ENCODE peak calls at places on chromosomes 4 and X, in eight cellular contexts. P is AG10803, J is foreskin fibroblast, F is A549, Y is AG04449, L is SK-N-SH, M is fibroblast of the aortic adventitia, R is testis. U is an unnamed sample.

GRCh38 chr4:48085821-48086602 is 48.0 kb downstream of the TXK start:
- DNase-seq in P (no peak), M (no peak), Y (no peak), J (no peak), F (peak), L (no peak), R (no peak), U (no peak)

GRCh38 chrX:14051416-14051815 is 21.7 kb upstream of the GEMIN8 start:
- DNase-seq in L (no peak), F (peak), Y (no peak), M (no peak), R (no peak), P (peak), J (peak), U (no peak)

GRCh38 chr4:185671041-185671440 is 135.7 kb upstream of the PDLIM3 start:
- DNase-seq in R (no peak), F (no peak), J (no peak), M (no peak), P (no peak), L (no peak), Y (no peak), U (no peak)

GRCh38 chrX:338836-339400 is 20.3 kb upstream of the GTPBP6 start:
- DNase-seq in R (no peak), M (no peak), J (no peak), P (no peak), Y (no peak), F (no peak), L (no peak), U (no peak)

GRCh38 chrX:140709421-140709846 is at the start of gene LINC00632:
- DNase-seq in J (no peak), L (peak), M (no peak), Y (no peak), R (no peak), P (no peak), F (no peak), U (no peak)

GRCh38 chr4:133467290-133467947 is 318.3 kb downstream of the PCDH10 start:
- DNase-seq in R (no peak), J (no peak), L (no peak), F (no peak), P (no peak), M (no peak), Y (no peak), U (no peak)

GRCh38 chrX:53288173-53288572 is 6.8 kb upstream of the IQSEC2 start:
- DNase-seq in Y (no peak), R (no peak), L (peak), M (no peak), P (no peak), F (no peak), J (peak), U (no peak)

GRCh38 chr4:67927251-67927650 is 36.0 kb downstream of the TMPRSS11A start:
- DNase-seq in L (no peak), J (no peak), P (no peak), F (no peak), Y (no peak), R (no peak), M (no peak), U (no peak)

GRCh38 chrX:54891573-54891972 is 29.1 kb upstream of the TRO start:
- DNase-seq in L (peak), P (peak), M (peak), R (peak), J (peak), F (peak), Y (peak), U (peak)

GRCh38 chr4:88526221-88526815 is 2.7 kb upstream of the PYURF start:
- DNase-seq in Y (no peak), P (peak), J (peak), M (peak), R (no peak), L (peak), F (no peak), U (no peak)

GRCh38 chrX:107758231-107758766 is 17.3 kb downstream of the TSC22D3 start:
- DNase-seq in J (no peak), F (no peak), P (no peak), L (no peak), M (no peak), Y (no peak), R (no peak), U (no peak)

GRCh38 chr4:47031011-47031678 is at the start of gene GABRB1:
- DNase-seq in F (peak), M (peak), R (peak), J (peak), L (peak), Y (no peak), P (peak), U (no peak)

GRCh38 chr4:26859762-26860156 is 882 bp upstream of the STIM2 start:
- DNase-seq in M (no peak), L (no peak), Y (no peak), F (no peak), J (no peak), P (no peak), R (no peak), U (no peak)

GRCh38 chr4:26858035-26858918 is 2.4 kb upstream of the STIM2 start:
- DNase-seq in F (no peak), M (no peak), R (no peak), J (no peak), P (no peak), Y (no peak), L (peak), U (no peak)

GRCh38 chr4:26860157-26860921 is at the start of gene STIM2:
- DNase-seq in J (peak), F (peak), M (peak), L (peak), R (peak), Y (peak), P (peak), U (peak)

GRCh38 chr4:26857278-26858034 is 3.2 kb upstream of the STIM2 start:
- DNase-seq in R (peak), F (peak), M (peak), L (peak), Y (no peak), P (peak), J (peak), U (peak)

GRCh38 chr4:26858947-26859401 is 1.7 kb upstream of the STIM2 start:
- DNase-seq in J (peak), P (no peak), Y (no peak), F (no peak), M (no peak), L (no peak), R (no peak), U (no peak)
- H3K4me3 ChIP-seq in J (peak), P (no peak), Y (no peak), F (peak), M (peak), L (peak), R (no peak), U (no peak)

GRCh38 chrX:68648960-68649359 is 1.5 kb downstream of the STARD8 start:
- DNase-seq in R (no peak), J (no peak), L (no peak), F (peak), M (peak), Y (no peak), P (peak), U (no peak)

GRCh38 chrX:68646421-68646820 is 1.0 kb upstream of the STARD8 start:
- DNase-seq in Y (no peak), J (no peak), M (no peak), L (no peak), P (no peak), R (no peak), F (no peak), U (no peak)

GRCh38 chrX:68652327-68652930 is 5.0 kb downstream of the STARD8 start:
- DNase-seq in J (peak), P (no peak), L (peak), F (peak), R (no peak), M (no peak), Y (no peak), U (no peak)

GRCh38 chrX:68650491-68650890 is 3.0 kb downstream of the STARD8 start:
- DNase-seq in Y (no peak), M (no peak), R (no peak), J (peak), L (no peak), P (peak), F (no peak), U (no peak)

GRCh38 chrX:68647156-68647957 is at the start of gene STARD8:
- DNase-seq in R (peak), L (peak), M (peak), P (peak), J (peak), F (peak), Y (no peak), U (no peak)
- TF ChIP-seq CTCF in R (no peak), L (peak), M (peak), P (peak), J (no peak), F (no peak), Y (no peak), U (no peak)

GRCh38 chrX:153627675-153628111 is 19.3 kb upstream of the DUSP9 start:
- DNase-seq in L (peak), R (no peak), F (no peak), P (no peak), M (no peak), J (no peak), Y (no peak), U (no peak)

GRCh38 chrX:153626863-153627674 is 19.9 kb upstream of the DUSP9 start:
- DNase-seq in L (no peak), Y (no peak), M (no peak), J (no peak), F (no peak), R (no peak), P (no peak), U (no peak)

GRCh38 chrX:153626025-153626633 is 20.9 kb upstream of the DUSP9 start:
- DNase-seq in Y (no peak), L (no peak), R (no peak), J (no peak), F (no peak), P (no peak), M (no peak), U (no peak)

GRCh38 chrX:153628129-153628528 is 18.9 kb upstream of the DUSP9 start:
- DNase-seq in P (no peak), M (no peak), Y (no peak), L (no peak), R (no peak), F (no peak), J (no peak), U (no peak)

GRCh38 chrX:153628665-153629064 is 18.3 kb upstream of the DUSP9 start:
- DNase-seq in R (no peak), P (no peak), F (no peak), L (peak), Y (no peak), J (no peak), M (no peak), U (no peak)
- H3K4me3 ChIP-seq in R (no peak), P (no peak), F (no peak), L (no peak), Y (no peak), J (no peak), M (no peak), U (no peak)

GRCh38 chr4:157509286-157509685 is 288.8 kb downstream of the GRIA2 start:
- DNase-seq in Y (no peak), M (no peak), R (no peak), P (no peak), L (no peak), J (no peak), F (no peak), U (no peak)

GRCh38 chr4:157514711-157515110 is 294.2 kb downstream of the GRIA2 start:
- DNase-seq in Y (no peak), R (peak), L (peak), F (no peak), J (no peak), P (no peak), M (no peak), U (no peak)
- TF ChIP-seq CTCF in Y (no peak), R (no peak), L (peak), F (no peak), J (no peak), P (no peak), M (no peak), U (no peak)

U was measured in AG09309.